ENCODE peak calls at places on chromosomes 3 and 15, in eight cellular contexts. K is AG09309; B is ovary; P is left colon; N is GM12864; H is germinal center; J is activated CD4-positive, alpha-beta memory T cell treated with anti-CD3 and anti-CD28 coated beads, Interleukin-2, amount 10 ng/mL, durations not matched to agents 7 days and 5 days; Q is head of caudate nucleus. I is an unnamed sample.

GRCh38 chr3:51703026-51703775 is 3.7 kb upstream of the GRM2 start:
- DNase-seq in N (no peak), B (no peak), K (no peak), P (no peak), Q (no peak), H (no peak), J (no peak), I (no peak)

GRCh38 chr3:50339485-50340196 is 995 bp downstream of the RASSF1 start:
- DNase-seq in N (no peak), P (no peak), H (peak), J (no peak), Q (no peak), K (no peak), B (peak), I (no peak)

GRCh38 chr15:65611888-65612615 is 1.1 kb upstream of the INTS14 start:
- DNase-seq in P (no peak), K (no peak), H (no peak), B (no peak), N (no peak), J (no peak), Q (no peak), I (no peak)

GRCh38 chr3:14340960-14341708 is 61.3 kb upstream of the SLC6A6 start:
- DNase-seq in J (no peak), Q (no peak), H (no peak), P (no peak), N (no peak), K (no peak), B (no peak), I (no peak)

GRCh38 chr15:57236561-57237281 is 139.6 kb upstream of the CGNL1 start:
- DNase-seq in Q (no peak), P (no peak), K (no peak), H (no peak), N (no peak), B (no peak), J (no peak), I (no peak)

GRCh38 chr3:18738393-18739097 is 313.4 kb upstream of the SATB1 start:
- DNase-seq in Q (no peak), K (no peak), J (no peak), B (no peak), P (no peak), N (no peak), H (no peak), I (no peak)

GRCh38 chr3:43797794-43798193 is 107.1 kb downstream of the ABHD5 start:
- DNase-seq in Q (no peak), K (no peak), B (no peak), P (no peak), N (no peak), J (no peak), H (no peak), I (no peak)

GRCh38 chr15:36943496-36944361 is 156.6 kb downstream of the MEIS2 start:
- DNase-seq in B (no peak), P (no peak), J (no peak), H (no peak), K (no peak), Q (no peak), N (no peak), I (no peak)

GRCh38 chr15:90184119-90184785 is 16.9 kb upstream of the SEMA4B start:
- DNase-seq in K (peak), Q (peak), P (peak), N (peak), J (peak), H (peak), B (peak), I (peak)

GRCh38 chr15:72182244-72182643 is 15.3 kb downstream of the GRAMD2A start:
- DNase-seq in H (no peak), B (no peak), Q (peak), J (no peak), N (no peak), P (no peak), K (no peak), I (no peak)

GRCh38 chr3:74768010-74768409 is 153.6 kb upstream of the CNTN3 start:
- DNase-seq in H (no peak), Q (no peak), B (no peak), J (no peak), K (no peak), P (no peak), N (no peak), I (no peak)